ENCODE peak calls at places on chromosomes 5 and 9, in five cellular contexts. S is HEK293T, P is foreskin fibroblast, I is cardiac muscle cell, W is SW480. D is an unnamed sample.

GRCh38 chr5:24215114-24215513 is 429.7 kb downstream of the CDH10 start:
- DNase-seq in I (no peak), W (no peak), S (no peak), P (no peak), D (no peak)

GRCh38 chr9:134891713-134892112 is 11.1 kb downstream of the FCN2 start:
- DNase-seq in I (no peak), P (no peak), W (no peak), S (no peak), D (peak; percentile 12)

GRCh38 chr5:149264432-149265069 is 7.1 kb upstream of the AFAP1L1 start:
- DNase-seq in W (peak; percentile 75), P (no peak), I (no peak), S (peak; percentile 39), D (peak; percentile 87)

GRCh38 chr5:56951946-56952691 is at the start of gene MIER3:
- DNase-seq in W (peak; percentile 73), S (peak; percentile 87), I (peak; percentile 81), P (peak; percentile 73), D (peak; percentile 95)

GRCh38 chr5:16897800-16898199 is 38.3 kb downstream of the MYO10 start:
- DNase-seq in P (no peak), I (no peak), S (no peak), W (no peak), D (no peak)

GRCh38 chr9:134791009-134791408 is 89.6 kb upstream of the FCN2 start:
- DNase-seq in S (no peak), I (no peak), P (no peak), W (no peak), D (no peak)

GRCh38 chr5:57696906-57697590 is 214.4 kb upstream of the ACTBL2 start:
- DNase-seq in S (no peak), W (no peak), I (peak; percentile 51), P (no peak), D (no peak)

GRCh38 chr9:79054500-79054899 is 517.3 kb upstream of the TLE4 start:
- DNase-seq in W (no peak), P (peak; percentile 6), S (no peak), I (no peak), D (no peak)

GRCh38 chr9:99269429-99269828 is 47.3 kb downstream of the SEC61B start:
- DNase-seq in W (no peak), P (peak; percentile 53), S (no peak), I (peak; percentile 74), D (no peak)